ENCODE peak calls at places on chromosomes 1 and 21, in six cellular contexts. C, I, M, S, V and D are unnamed samples.

GRCh38 chr1:3777647-3778589 is 5.4 kb downstream of the SMIM1 start:
- DNase-seq in V (peak), I (no peak), S (no peak), C (no peak), M (no peak), D (no peak)

GRCh38 chr21:28783641-28784185 is 209.0 kb downstream of the LTN1 start:
- DNase-seq in S (no peak), C (no peak), V (no peak), M (no peak), I (no peak), D (no peak)

GRCh38 chr1:231558711-231559205 is 30.3 kb downstream of the TSNAX start:
- DNase-seq in C (peak), V (no peak), M (no peak), S (no peak), I (no peak), D (no peak)

GRCh38 chr1:167522246-167522645 is 3.9 kb upstream of the CD247 start:
- DNase-seq in S (no peak), M (no peak), C (peak), V (no peak), I (no peak), D (no peak)

GRCh38 chr21:37074546-37074945 is 1.5 kb downstream of the TTC3 start:
- DNase-seq in I (no peak), V (no peak), S (no peak), C (no peak), M (no peak), D (peak)

GRCh38 chr1:33181906-33182305 is at the start of gene TRIM62:
- DNase-seq in C (peak), I (peak), M (peak), V (peak), S (peak), D (peak)

GRCh38 chr1:63836374-63836773 is 62.6 kb downstream of the ROR1 start:
- DNase-seq in I (no peak), C (no peak), S (no peak), V (no peak), M (no peak), D (no peak)

GRCh38 chr1:158329807-158330206 is 1.5 kb downstream of the CD1B start:
- DNase-seq in V (peak), I (peak), S (no peak), C (peak), M (no peak), D (no peak)

GRCh38 chr1:212974735-212975606 is 24.6 kb downstream of the VASH2 start:
- DNase-seq in V (peak), I (no peak), C (no peak), M (no peak), S (no peak), D (no peak)

GRCh38 chr1:150076066-150076465 is 8.5 kb downstream of the VPS45 start:
- DNase-seq in V (no peak), S (no peak), I (no peak), C (peak), M (no peak), D (no peak)

GRCh38 chr1:226632922-226633351 is 84.4 kb downstream of the STUM start:
- DNase-seq in V (peak), S (no peak), M (no peak), I (peak), C (no peak), D (no peak)

GRCh38 chr21:32653326-32653901 is 41.2 kb upstream of the CFAP298 start:
- DNase-seq in M (peak), C (peak), V (peak), I (peak), S (no peak), D (peak)

GRCh38 chr1:158020877-158021630 is 27.6 kb downstream of the KIRREL1 start:
- DNase-seq in C (no peak), I (no peak), S (no peak), M (no peak), V (no peak), D (no peak)

GRCh38 chr1:25837253-25837875 is 17.6 kb downstream of the MTFR1L start:
- DNase-seq in S (no peak), V (no peak), M (no peak), C (peak), I (no peak), D (no peak)

GRCh38 chr1:182249201-182249676 is 142.4 kb downstream of the GLUL start:
- DNase-seq in C (no peak), S (peak), V (peak), I (peak), M (no peak), D (peak)